ENCODE peak calls at places on chromosome 2, in ten cellular contexts. V, P, D, G, Y, N, W, T, A and J are unnamed samples.
A peak's percentile ranks its signal among the peaks of the same experiment; 100 is the strongest.

GRCh38 chr2:219496781-219497494 is 1.8 kb upstream of the GMPPA start:
- DNase-seq in V (no peak), P (peak; percentile 29), D (no peak), G (no peak), Y (no peak), N (no peak), W (no peak), T (no peak), A (no peak), J (no peak)

GRCh38 chr2:175167076-175167791 is 769 bp downstream of the ATF2 start:
- DNase-seq in V (no peak), P (no peak), D (peak; percentile 58), G (peak; percentile 58), Y (peak; percentile 54), N (peak; percentile 15), W (peak; percentile 38), T (peak; percentile 27), A (peak; percentile 43), J (peak; percentile 72)

GRCh38 chr2:235812185-235812670 is 318.4 kb downstream of the AGAP1 start:
- DNase-seq in V (no peak), P (no peak), D (no peak), G (no peak), Y (no peak), N (no peak), W (no peak), T (no peak), A (no peak), J (no peak)

GRCh38 chr2:233462826-233463470 is 103.6 kb downstream of the USP40 start:
- DNase-seq in V (no peak), P (no peak), D (no peak), G (no peak), Y (peak; percentile 12), N (no peak), W (no peak), T (no peak), A (no peak), J (no peak)

GRCh38 chr2:105697781-105698449 is 46.8 kb upstream of the NCK2 start:
- DNase-seq in V (no peak), P (no peak), D (no peak), G (no peak), Y (no peak), N (peak; percentile 71), W (no peak), T (no peak), A (no peak), J (peak; percentile 59)

GRCh38 chr2:241905716-241906376 is 36.3 kb downstream of the RTP5 start:
- DNase-seq in V (no peak), P (peak; percentile 20), D (no peak), G (no peak), Y (no peak), N (no peak), W (no peak), T (no peak), A (no peak), J (no peak)

GRCh38 chr2:556494-556893 is 120.7 kb downstream of the TMEM18 start:
- DNase-seq in V (no peak), P (no peak), D (no peak), G (no peak), Y (no peak), N (no peak), W (peak; percentile 36), T (no peak), A (no peak), J (no peak)

GRCh38 chr2:101433465-101433864 is 41.4 kb downstream of the RFX8 start:
- DNase-seq in V (no peak), P (no peak), D (no peak), G (no peak), Y (no peak), N (no peak), W (no peak), T (no peak), A (no peak), J (no peak)

GRCh38 chr2:38156262-38156835 is 80.4 kb upstream of the CYP1B1 start:
- DNase-seq in V (no peak), P (no peak), D (no peak), G (no peak), Y (no peak), N (no peak), W (no peak), T (no peak), A (no peak), J (no peak)

GRCh38 chr2:96970910-96971309 is 15.5 kb downstream of the FAM178B start:
- DNase-seq in V (no peak), P (no peak), D (no peak), G (no peak), Y (no peak), N (no peak), W (no peak), T (no peak), A (no peak), J (no peak)

GRCh38 chr2:174846941-174847938 is 83.0 kb upstream of the CHRNA1 start:
- DNase-seq in V (no peak), P (no peak), D (peak; percentile 26), G (peak; percentile 94), Y (peak; percentile 93), N (peak; percentile 62), W (no peak), T (no peak), A (peak; percentile 6), J (peak; percentile 90)

GRCh38 chr2:159617651-159618050 is 1.3 kb upstream of the BAZ2B start:
- DNase-seq in V (no peak), P (no peak), D (no peak), G (peak; percentile 80), Y (peak; percentile 78), N (peak; percentile 49), W (peak; percentile 86), T (no peak), A (no peak), J (peak; percentile 67)

GRCh38 chr2:125582521-125582920 is 1073.4 kb upstream of the GYPC start:
- DNase-seq in V (no peak), P (no peak), D (no peak), G (no peak), Y (no peak), N (no peak), W (no peak), T (no peak), A (no peak), J (no peak)

GRCh38 chr2:161796192-161796591 is 172.0 kb downstream of the SLC4A10 start:
- DNase-seq in V (no peak), P (no peak), D (no peak), G (peak; percentile 23), Y (peak; percentile 12), N (peak; percentile 25), W (no peak), T (no peak), A (no peak), J (peak; percentile 25)

GRCh38 chr2:60839126-60839813 is 42.1 kb upstream of the REL start:
- DNase-seq in V (no peak), P (no peak), D (no peak), G (no peak), Y (no peak), N (no peak), W (no peak), T (no peak), A (no peak), J (no peak)

GRCh38 chr2:69581774-69582581 is 61.6 kb downstream of the AAK1 start:
- DNase-seq in V (no peak), P (no peak), D (no peak), G (peak; percentile 51), Y (no peak), N (peak; percentile 56), W (no peak), T (peak; percentile 23), A (peak; percentile 55), J (peak; percentile 36)

GRCh38 chr2:165141601-165142000 is 62.2 kb downstream of the SCN3A start:
- DNase-seq in V (no peak), P (no peak), D (no peak), G (no peak), Y (no peak), N (no peak), W (no peak), T (no peak), A (no peak), J (no peak)

GRCh38 chr2:86221066-86221684 is 21.9 kb downstream of the MRPL35 start:
- DNase-seq in V (no peak), P (peak; percentile 64), D (peak; percentile 58), G (peak; percentile 28), Y (peak; percentile 41), N (peak; percentile 55), W (peak; percentile 34), T (peak; percentile 50), A (peak; percentile 76), J (peak; percentile 49)

GRCh38 chr2:182366625-182367024 is 60.2 kb downstream of the PDE1A start:
- DNase-seq in V (no peak), P (no peak), D (no peak), G (no peak), Y (no peak), N (no peak), W (peak; percentile 32), T (no peak), A (no peak), J (no peak)

GRCh38 chr2:219836647-219837177 is 209.3 kb downstream of the SLC4A3 start:
- DNase-seq in V (no peak), P (no peak), D (no peak), G (no peak), Y (peak; percentile 3), N (peak; percentile 5), W (no peak), T (no peak), A (no peak), J (no peak)

GRCh38 chr2:46540496-46541342 is 61.4 kb downstream of the TMEM247 start:
- DNase-seq in V (no peak), P (no peak), D (no peak), G (no peak), Y (no peak), N (peak; percentile 72), W (no peak), T (no peak), A (no peak), J (peak; percentile 68)

GRCh38 chr2:232085179-232085578 is 123.7 kb downstream of the DIS3L2 start:
- DNase-seq in V (no peak), P (no peak), D (no peak), G (no peak), Y (no peak), N (peak; percentile 91), W (no peak), T (no peak), A (no peak), J (no peak)

GRCh38 chr2:239908308-239908707 is 116.8 kb downstream of the NDUFA10 start:
- DNase-seq in V (no peak), P (no peak), D (no peak), G (no peak), Y (no peak), N (no peak), W (no peak), T (no peak), A (no peak), J (no peak)

GRCh38 chr2:102112692-102113665 is 29.6 kb upstream of the IL1R1 start:
- DNase-seq in V (no peak), P (no peak), D (no peak), G (no peak), Y (no peak), N (no peak), W (no peak), T (no peak), A (no peak), J (no peak)

GRCh38 chr2:7111626-7112025 is 194.4 kb downstream of the RNF144A start:
- DNase-seq in V (no peak), P (no peak), D (no peak), G (no peak), Y (no peak), N (no peak), W (peak; percentile 8), T (no peak), A (no peak), J (no peak)

GRCh38 chr2:63378589-63378988 is 209.7 kb downstream of the WDPCP start:
- DNase-seq in V (no peak), P (no peak), D (no peak), G (no peak), Y (no peak), N (no peak), W (no peak), T (no peak), A (no peak), J (no peak)

GRCh38 chr2:120765031-120765910 is 29.6 kb downstream of the GLI2 start:
- DNase-seq in V (no peak), P (no peak), D (no peak), G (no peak), Y (no peak), N (no peak), W (no peak), T (no peak), A (no peak), J (peak; percentile 55)

GRCh38 chr2:11356760-11357159 is 12.3 kb upstream of the ROCK2 start:
- DNase-seq in V (no peak), P (no peak), D (no peak), G (no peak), Y (peak; percentile 23), N (no peak), W (no peak), T (no peak), A (no peak), J (no peak)